ENCODE peak calls at places on chromosome 20, in four cellular contexts. One of them, this sample, is unnamed.

GRCh38 chr20:46388201-46388836 is 18.1 kb downstream of the ELMO2 start:
- DNase-seq in HCT116: no peak
- DNase-seq in Ammon's horn: no peak
- DNase-seq in CD4-positive, CD25-positive, alpha-beta regulatory T cell: no peak
- DNase-seq in this sample: no peak

GRCh38 chr20:62488470-62488869 is 12.7 kb upstream of the GATA5 start:
- DNase-seq in HCT116: no peak
- DNase-seq in CD4-positive, CD25-positive, alpha-beta regulatory T cell: no peak
- DNase-seq in Ammon's horn: no peak
- DNase-seq in this sample: no peak

GRCh38 chr20:59945731-59946130 is 5.5 kb downstream of the FAM217B start:
- DNase-seq in Ammon's horn: no peak
- DNase-seq in CD4-positive, CD25-positive, alpha-beta regulatory T cell: no peak
- DNase-seq in HCT116: no peak
- DNase-seq in this sample: no peak

GRCh38 chr20:46214831-46215488 is 93.3 kb downstream of the CDH22 start:
- DNase-seq in Ammon's horn: peak; percentile 29
- DNase-seq in CD4-positive, CD25-positive, alpha-beta regulatory T cell: no peak
- DNase-seq in HCT116: no peak
- DNase-seq in this sample: no peak

GRCh38 chr20:11248691-11249178 is 574.9 kb upstream of the JAG1 start:
- DNase-seq in CD4-positive, CD25-positive, alpha-beta regulatory T cell: no peak
- DNase-seq in Ammon's horn: peak; percentile 67
- DNase-seq in HCT116: no peak
- DNase-seq in this sample: no peak

GRCh38 chr20:2368621-2369020 is 12.1 kb upstream of the TGM6 start:
- DNase-seq in HCT116: no peak
- DNase-seq in Ammon's horn: no peak
- DNase-seq in CD4-positive, CD25-positive, alpha-beta regulatory T cell: no peak
- DNase-seq in this sample: no peak

GRCh38 chr20:44461142-44461802 is 14.4 kb upstream of the TTPAL start:
- DNase-seq in Ammon's horn: no peak
- DNase-seq in CD4-positive, CD25-positive, alpha-beta regulatory T cell: no peak
- DNase-seq in HCT116: no peak
- DNase-seq in this sample: no peak

GRCh38 chr20:59028812-59029211 is 3.3 kb downstream of the ATP5F1E start:
- DNase-seq in CD4-positive, CD25-positive, alpha-beta regulatory T cell: no peak
- DNase-seq in HCT116: no peak
- DNase-seq in Ammon's horn: no peak
- DNase-seq in this sample: no peak

GRCh38 chr20:33526769-33527168 is 36.9 kb downstream of the CBFA2T2 start:
- DNase-seq in CD4-positive, CD25-positive, alpha-beta regulatory T cell: no peak
- DNase-seq in HCT116: no peak
- DNase-seq in Ammon's horn: no peak
- DNase-seq in this sample: no peak

GRCh38 chr20:44334306-44334705 is 2.5 kb upstream of the R3HDML start:
- DNase-seq in Ammon's horn: no peak
- DNase-seq in HCT116: no peak
- DNase-seq in CD4-positive, CD25-positive, alpha-beta regulatory T cell: no peak
- DNase-seq in this sample: no peak

GRCh38 chr20:59463541-59463940 is 140.8 kb upstream of the PHACTR3 start:
- DNase-seq in CD4-positive, CD25-positive, alpha-beta regulatory T cell: no peak
- DNase-seq in Ammon's horn: no peak
- DNase-seq in HCT116: no peak
- DNase-seq in this sample: no peak

This sample was measured in PC-9.